ENCODE peak calls at places on chromosome 14, in seven cellular contexts. W is aorta, F is mammary epithelial cell, M is prostate gland, P is SJSA1, Q is uterus, T is HCT116. C is an unnamed sample. For H3K4me1, the result is how much of the 10 kb centered on the place peaks cover.

GRCh38 chr14:68248481-68249255 is 429.1 kb downstream of the RAD51B start:
- DNase-seq in T (peak), Q (peak), F (peak), P (no peak), M (no peak), W (peak), C (no peak)

GRCh38 chr14:60396718-60397343 is 89.0 kb downstream of the C14orf39 start:
- DNase-seq in T (no peak), Q (no peak), W (no peak), M (no peak), F (no peak), P (no peak), C (no peak)

GRCh38 chr14:22753586-22753985 is 12.9 kb upstream of the OXA1L start:
- DNase-seq in W (no peak), M (no peak), T (no peak), Q (no peak), F (no peak), P (no peak), C (no peak)

GRCh38 chr14:101191086-101191881 is 287.8 kb upstream of the RTL1 start:
- DNase-seq in T (no peak), Q (no peak), M (no peak), F (no peak), P (no peak), W (no peak), C (no peak)

GRCh38 chr14:93780811-93781210 is 7.5 kb downstream of the PRIMA1 start:
- DNase-seq in F (no peak), W (no peak), Q (no peak), P (no peak), M (no peak), T (no peak), C (no peak)

GRCh38 chr14:90319634-90320541 is 11.9 kb downstream of the NRDE2 start:
- DNase-seq in F (no peak), M (no peak), P (no peak), T (no peak), Q (no peak), W (no peak), C (no peak)

GRCh38 chr14:56933446-56933845 is 123.2 kb upstream of the OTX2 start:
- DNase-seq in Q (no peak), M (no peak), P (no peak), T (no peak), W (no peak), F (no peak), C (no peak)

GRCh38 chr14:23146980-23147379 is 27.9 kb upstream of the CEBPE start:
- DNase-seq in F (no peak), T (no peak), M (no peak), P (no peak), W (no peak), Q (no peak), C (no peak)

GRCh38 chr14:37343307-37344094 is 145.8 kb downstream of the MIPOL1 start:
- DNase-seq in Q (no peak), F (no peak), W (no peak), M (no peak), T (no peak), P (no peak), C (no peak)

GRCh38 chr14:34301107-34301734 is 160.8 kb downstream of the SPTSSA start:
- DNase-seq in W (no peak), T (peak), Q (no peak), M (no peak), P (no peak), F (peak), C (no peak)

GRCh38 chr14:67526676-67527459 is 6.2 kb upstream of the PLEKHH1 start:
- DNase-seq in F (peak), Q (no peak), T (peak), W (peak), P (no peak), M (peak), C (peak)

GRCh38 chr14:102421366-102422057 is 58.8 kb downstream of the TECPR2 start:
- DNase-seq in F (no peak), T (no peak), P (no peak), W (no peak), M (no peak), Q (no peak), C (no peak)

GRCh38 chr14:50887476-50887875 is 15.6 kb downstream of the ABHD12B start:
- DNase-seq in P (no peak), F (no peak), M (no peak), W (no peak), Q (no peak), T (no peak), C (no peak)

GRCh38 chr14:23608454-23608853 is 27.7 kb upstream of the DHRS2 start:
- DNase-seq in F (no peak), Q (no peak), T (no peak), M (no peak), P (no peak), W (no peak), C (no peak)

GRCh38 chr14:30620178-30620577 is 1.9 kb upstream of the SCFD1 start:
- DNase-seq in M (no peak), W (no peak), T (no peak), Q (no peak), P (no peak), F (peak), C (no peak)

GRCh38 chr14:77076118-77076631 is 21.9 kb upstream of the CIPC start:
- DNase-seq in W (peak), P (no peak), T (no peak), M (no peak), F (no peak), Q (peak), C (no peak)

GRCh38 chr14:37257651-37258050 is 59.9 kb downstream of the MIPOL1 start:
- DNase-seq in M (no peak), W (no peak), P (no peak), F (no peak), Q (no peak), T (no peak), C (no peak)

GRCh38 chr14:61514006-61514830 is 181.1 kb upstream of the HIF1A start:
- DNase-seq in P (no peak), W (no peak), M (peak), F (peak), T (no peak), Q (no peak), C (no peak)
- H3K27ac ChIP-seq in P (no peak), W (no peak), M (peak), F (peak), T (peak), Q (no peak), C (no peak)

GRCh38 chr14:54673193-54674121 is 106.5 kb downstream of the SAMD4A start:
- DNase-seq in Q (no peak), P (no peak), M (no peak), W (no peak), F (no peak), T (no peak), C (no peak)
- H3K4me1 ChIP-seq in Q (under half), P (half or more), M (under half), W (under half), F (under half), T (half or more), C (under half)

DNA sequence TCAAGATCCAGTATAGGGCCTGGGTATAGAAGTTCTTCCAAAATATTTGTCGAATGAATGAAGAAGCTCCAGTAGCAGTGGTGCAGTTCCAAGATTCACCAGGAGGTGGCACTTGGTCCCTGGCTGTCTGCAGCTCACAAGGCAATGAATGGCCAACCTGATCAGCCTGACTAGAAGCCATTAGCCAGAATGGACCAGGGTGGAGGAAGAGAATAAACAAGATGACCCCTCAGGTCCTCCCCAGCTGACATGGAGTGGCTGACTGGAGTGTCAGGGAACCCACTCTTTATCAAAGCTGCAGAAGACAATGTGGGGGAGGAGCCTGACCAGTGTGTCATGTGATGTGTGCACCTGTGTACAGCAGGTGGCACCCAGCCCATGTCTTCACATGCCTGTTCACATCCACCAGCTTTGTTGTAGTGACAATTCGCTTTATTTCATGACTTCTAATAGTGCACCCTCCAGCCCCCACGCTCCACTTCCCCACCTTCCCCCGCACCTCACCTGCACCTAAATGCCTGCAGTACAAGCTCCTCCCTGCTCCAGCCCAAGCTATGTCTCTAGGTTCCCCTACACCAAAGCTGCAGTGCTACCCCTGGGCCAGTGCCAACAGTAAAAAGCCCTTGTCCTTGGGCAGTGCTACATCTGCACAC is 3.0 kb downstream of the LTBP2 start:
- DNase-seq in Q (peak), T (peak), M (peak), P (peak), W (peak), F (peak), C (peak)
- H3K4me3 ChIP-seq in Q (no peak), T (no peak), M (no peak), P (no peak), W (peak), F (no peak), C (no peak)

DNA sequence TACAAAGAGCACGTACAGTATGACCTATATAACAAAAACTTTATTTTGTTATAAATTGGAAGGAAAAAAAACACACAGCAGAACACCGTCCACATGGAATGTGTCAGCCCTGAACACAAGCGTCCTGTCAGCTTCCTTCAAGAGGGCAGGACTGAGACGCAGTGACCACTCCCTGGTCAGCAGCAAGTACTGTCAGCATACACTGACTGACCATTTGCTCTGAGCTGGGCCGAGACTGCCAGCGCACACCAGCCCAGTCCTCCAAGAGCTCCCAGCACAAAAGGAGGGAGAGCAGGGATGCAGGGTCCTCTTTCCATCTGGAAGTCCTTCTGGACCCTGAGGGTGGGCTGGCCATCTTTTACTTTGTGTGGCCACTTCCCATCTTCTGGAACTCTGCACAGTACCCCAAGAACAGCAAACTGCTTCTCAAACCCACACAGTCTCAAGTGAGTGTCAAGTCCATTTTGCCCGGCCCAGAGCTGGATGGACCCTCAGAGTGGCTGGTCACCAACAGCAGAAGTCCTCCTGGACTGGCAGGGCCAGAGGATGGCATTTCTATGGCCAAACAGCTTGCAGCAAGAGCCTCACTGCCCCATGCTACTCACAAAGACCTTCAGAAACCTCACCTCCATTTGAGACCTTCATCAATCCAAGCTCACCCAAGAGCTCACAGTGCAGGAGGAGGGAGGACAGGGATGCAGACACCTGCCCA is 11.7 kb downstream of the CCDC88C start:
- DNase-seq in T (no peak), F (no peak), W (no peak), P (no peak), M (peak), Q (no peak), C (no peak)
- H3K27ac ChIP-seq in T (no peak), F (no peak), W (no peak), P (no peak), M (peak), Q (no peak), C (no peak)

GRCh38 chr14:86597279-86597678 is 1067.3 kb downstream of the FLRT2 start:
- DNase-seq in P (no peak), W (no peak), T (no peak), F (no peak), M (no peak), Q (no peak), C (no peak)
- H3K4me1 ChIP-seq in P (under half), W (under half), T (under half), F (under half), M (under half), Q (under half), C (under half)

DNA sequence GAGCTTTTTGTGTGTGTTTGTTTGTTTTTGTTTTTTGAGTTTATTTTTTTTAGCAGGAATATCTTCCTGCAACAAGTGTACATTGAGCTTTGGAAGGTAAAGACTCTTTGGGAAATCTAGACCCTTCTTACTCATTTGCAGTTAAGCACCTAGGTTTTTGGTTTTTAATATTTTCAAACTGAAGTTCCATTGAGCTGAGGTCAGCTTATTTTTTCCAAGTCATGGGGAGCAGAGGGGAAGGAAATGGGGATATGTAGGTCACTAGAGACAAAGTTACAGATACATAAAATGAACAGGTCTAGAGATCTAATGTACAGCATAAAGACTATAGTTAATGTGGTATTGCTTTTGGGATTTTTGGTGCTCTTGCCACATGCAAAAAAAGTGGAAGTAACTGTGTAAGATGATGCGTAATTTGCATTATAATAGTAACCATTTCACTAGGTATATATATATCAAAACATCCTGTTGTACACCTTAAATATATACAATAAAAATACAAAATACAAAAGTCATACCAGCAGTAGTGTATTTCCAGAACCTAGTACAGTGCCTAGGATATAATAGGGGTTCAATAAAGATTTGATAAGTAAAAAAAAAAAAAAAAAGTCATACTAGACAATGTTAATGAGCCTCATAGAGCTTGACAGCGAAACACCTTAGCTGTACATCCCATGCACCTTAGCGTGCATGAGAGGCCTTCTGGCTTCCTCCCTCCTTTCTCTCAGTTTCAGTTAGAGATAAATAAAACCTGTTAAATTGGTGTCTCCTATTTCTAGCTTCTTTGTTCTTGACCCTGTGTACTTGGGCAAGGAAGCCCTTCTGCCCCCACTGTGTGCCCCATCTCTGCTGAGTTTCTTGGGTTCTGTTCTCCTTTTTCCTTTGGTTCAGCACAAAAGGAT is 22.7 kb downstream of the CGRRF1 start:
- DNase-seq in W (no peak), T (no peak), Q (no peak), F (no peak), P (no peak), M (no peak), C (no peak)
- H3K4me3 ChIP-seq in W (no peak), T (no peak), Q (no peak), F (no peak), P (no peak), M (no peak), C (no peak)

GRCh38 chr14:104969741-104970230 is 8.4 kb downstream of the AHNAK2 start:
- DNase-seq in T (no peak), W (no peak), P (no peak), M (no peak), F (no peak), Q (no peak), C (no peak)
- H3K27ac ChIP-seq in T (peak), W (no peak), P (peak), M (peak), F (peak), Q (peak), C (no peak)